ENCODE peak calls at places on chromosomes 3 and 15, in five cellular contexts. V is stomach, N is AG04449, U is GM12864, E is HCT116. W is an unnamed sample.

GRCh38 chr3:101803152-101803782 is 24.3 kb downstream of the NXPE3 start:
- DNase-seq in V (peak), N (no peak), U (peak), E (peak), W (no peak)

GRCh38 chr3:58102371-58102750 is 94.1 kb downstream of the FLNB start:
- DNase-seq in V (no peak), N (no peak), U (no peak), E (no peak), W (no peak)

GRCh38 chr3:127646501-127647046 is 17.6 kb downstream of the PODXL2 start:
- DNase-seq in V (no peak), N (no peak), U (no peak), E (no peak), W (no peak)

GRCh38 chr3:139425745-139426400 is 36.4 kb upstream of the COPB2 start:
- DNase-seq in V (no peak), N (no peak), U (no peak), E (no peak), W (no peak)

GRCh38 chr15:99721104-99721778 is 12.0 kb downstream of the LYSMD4 start:
- DNase-seq in V (no peak), N (no peak), U (no peak), E (no peak), W (no peak)

GRCh38 chr15:70089692-70089971 is 8.1 kb downstream of the TLE3 start:
- DNase-seq in V (no peak), N (no peak), U (no peak), E (no peak), W (no peak)

GRCh38 chr3:27561591-27561990 is 77.4 kb upstream of the SLC4A7 start:
- DNase-seq in V (no peak), N (no peak), U (no peak), E (no peak), W (no peak)

GRCh38 chr3:113147608-113148306 is 63.6 kb upstream of the BOC start:
- DNase-seq in V (no peak), N (no peak), U (no peak), E (no peak), W (no peak)

GRCh38 chr3:15241341-15241740 is 35.3 kb downstream of the CAPN7 start:
- DNase-seq in V (no peak), N (no peak), U (peak), E (peak), W (no peak)

GRCh38 chr3:54358327-54358726 is 236.0 kb downstream of the CACNA2D3 start:
- DNase-seq in V (no peak), N (no peak), U (no peak), E (no peak), W (no peak)

GRCh38 chr3:42898896-42899675 is 6.9 kb upstream of the ZNF662 start:
- DNase-seq in V (no peak), N (no peak), U (no peak), E (no peak), W (no peak)
- TF ChIP-seq CTCF in V (no peak), N (no peak), U (no peak), E (peak), W (peak)

GRCh38 chr3:18513091-18513490 is 88.0 kb upstream of the SATB1 start:
- DNase-seq in V (no peak), N (no peak), U (no peak), E (no peak), W (no peak)

GRCh38 chr3:18505056-18505455 is 79.9 kb upstream of the SATB1 start:
- DNase-seq in V (no peak), N (no peak), U (no peak), E (no peak), W (no peak)

GRCh38 chr3:18512007-18512406 is 86.9 kb upstream of the SATB1 start:
- DNase-seq in V (no peak), N (no peak), U (no peak), E (no peak), W (no peak)

GRCh38 chr3:18507333-18507732 is 82.2 kb upstream of the SATB1 start:
- DNase-seq in V (no peak), N (no peak), U (no peak), E (no peak), W (no peak)

DNA sequence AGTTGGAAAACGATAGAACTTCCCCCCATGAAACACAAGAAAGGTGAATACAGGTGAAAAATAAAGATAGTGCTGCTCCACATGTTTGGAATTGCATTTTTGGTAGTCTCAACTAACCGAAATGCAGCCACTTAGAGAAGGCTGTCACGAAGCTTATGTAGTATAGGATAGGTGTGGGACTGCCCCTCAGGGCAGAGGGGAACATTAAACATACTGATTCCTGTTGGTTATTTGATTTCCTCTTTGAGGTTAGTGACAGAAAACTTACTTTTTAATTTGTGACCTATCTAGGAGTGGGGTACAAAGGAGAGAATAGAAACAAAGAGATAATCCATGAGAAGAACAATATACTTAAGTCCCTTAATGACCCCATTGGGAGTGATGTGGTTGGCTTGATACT is 85.8 kb upstream of the SATB1 start:
- DNase-seq in V (no peak), N (no peak), U (no peak), E (no peak), W (no peak)
- H3K4me3 ChIP-seq in V (no peak), N (no peak), U (no peak), E (no peak), W (no peak)

GRCh38 chr15:83114305-83114704 is 6.9 kb downstream of the TM6SF1 start:
- DNase-seq in V (no peak), N (no peak), U (no peak), E (no peak), W (no peak)

GRCh38 chr15:83114856-83115255 is 7.4 kb downstream of the TM6SF1 start:
- DNase-seq in V (no peak), N (no peak), U (no peak), E (no peak), W (no peak)

GRCh38 chr15:83112233-83112958 is 5.0 kb downstream of the TM6SF1 start:
- DNase-seq in V (no peak), N (peak), U (no peak), E (no peak), W (no peak)

GRCh38 chr15:83112959-83113299 is 5.5 kb downstream of the TM6SF1 start:
- DNase-seq in V (no peak), N (no peak), U (no peak), E (no peak), W (no peak)

DNA sequence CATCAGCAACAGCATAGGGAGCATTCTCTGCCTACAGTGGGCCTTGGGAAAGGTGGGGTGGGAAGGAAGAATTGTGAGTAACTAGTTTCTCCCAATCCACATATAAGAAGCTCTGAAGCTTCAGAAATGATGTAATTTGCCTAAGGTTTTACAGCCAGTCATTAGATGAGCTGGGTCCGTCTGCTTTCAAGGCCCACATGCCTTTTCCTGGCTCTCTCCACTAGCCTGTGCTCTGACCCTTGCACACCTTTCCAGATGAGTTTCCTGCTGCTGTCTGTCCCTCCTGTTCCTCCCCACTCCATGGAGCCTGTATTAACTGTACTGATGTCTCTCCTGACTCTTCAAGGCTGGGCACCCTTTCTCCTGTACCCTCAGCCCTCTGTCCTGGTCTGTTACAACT is 6.4 kb downstream of the TM6SF1 start:
- DNase-seq in V (no peak), N (no peak), U (no peak), E (no peak), W (no peak)
- TF ChIP-seq CTCF in V (no peak), N (no peak), U (no peak), E (no peak), W (no peak)

GRCh38 chr15:39511000-39511914 is 69.6 kb upstream of the THBS1 start:
- DNase-seq in V (no peak), N (peak), U (no peak), E (peak), W (no peak)

GRCh38 chr15:39509941-39510845 is 70.7 kb upstream of the THBS1 start:
- DNase-seq in V (no peak), N (no peak), U (no peak), E (no peak), W (no peak)

GRCh38 chr15:39514933-39515332 is 65.9 kb upstream of the THBS1 start:
- DNase-seq in V (no peak), N (no peak), U (no peak), E (no peak), W (no peak)

GRCh38 chr15:39508536-39508935 is 72.3 kb upstream of the THBS1 start:
- DNase-seq in V (no peak), N (no peak), U (no peak), E (no peak), W (no peak)

DNA sequence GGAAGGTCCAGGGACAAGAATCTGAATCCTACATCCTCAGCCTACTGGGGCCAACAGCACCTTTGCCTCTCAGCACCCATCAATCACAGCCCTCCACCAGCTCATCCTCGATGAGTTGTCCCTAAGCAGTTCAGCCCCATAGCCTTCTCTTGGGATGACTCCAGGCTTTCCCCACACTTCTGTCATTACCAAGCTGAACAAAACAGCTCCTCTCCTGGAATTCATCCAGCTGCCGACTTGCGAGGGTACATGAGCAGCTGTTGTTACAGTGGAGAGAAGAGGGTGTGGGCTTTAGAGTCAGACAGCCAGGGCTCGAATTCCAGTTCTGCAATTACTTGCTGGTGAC is 69.0 kb upstream of the THBS1 start:
- DNase-seq in V (no peak), N (no peak), U (no peak), E (no peak), W (no peak)
- H3K4me3 ChIP-seq in V (no peak), N (peak), U (no peak), E (no peak), W (no peak)

GRCh38 chr3:162368377-162368776 is 871.8 kb downstream of the OTOL1 start:
- DNase-seq in V (no peak), N (no peak), U (no peak), E (no peak), W (no peak)
- TF ChIP-seq CTCF in V (no peak), N (no peak), U (no peak), E (no peak), W (no peak)

GRCh38 chr15:35060591-35060990 is 24.5 kb downstream of the NANOGP8 start:
- DNase-seq in V (no peak), N (no peak), U (no peak), E (no peak), W (no peak)
- H3K4me3 ChIP-seq in V (no peak), N (no peak), U (no peak), E (no peak), W (no peak)

DNA sequence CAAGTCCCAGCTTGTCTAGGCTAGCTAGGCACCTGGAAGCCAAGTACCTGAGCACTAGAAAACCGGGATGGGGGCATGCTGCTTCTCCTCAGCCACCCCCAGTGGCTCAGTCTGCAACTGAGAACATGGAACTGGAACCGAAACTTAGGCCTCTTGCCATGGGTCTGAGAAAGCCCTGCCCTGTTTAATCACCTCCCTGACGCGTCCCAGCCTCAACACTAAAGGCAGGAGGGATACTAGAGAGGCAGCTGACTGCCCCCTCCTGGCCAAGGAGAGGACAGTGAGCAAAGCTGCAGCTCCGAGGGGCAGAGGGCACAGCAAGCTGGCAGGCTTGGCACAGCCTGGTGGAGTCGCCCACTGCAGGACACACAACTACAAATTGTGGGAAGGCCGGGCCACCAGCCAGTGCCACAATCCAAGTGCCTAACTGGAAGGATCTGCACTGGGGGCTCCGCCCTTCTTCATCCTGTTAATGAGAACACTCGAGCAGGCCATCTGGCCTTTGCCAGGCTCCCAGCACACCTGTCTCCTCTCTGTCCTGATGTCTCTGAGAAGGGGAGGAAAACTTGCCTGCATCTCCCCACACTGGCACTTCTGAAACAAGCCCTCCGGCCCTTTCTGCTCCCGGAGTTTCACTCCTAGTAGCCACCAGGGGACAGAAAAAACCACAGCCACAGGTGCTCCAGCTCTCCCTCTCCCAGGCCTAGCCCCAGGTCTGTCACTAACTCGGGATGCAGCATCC is 53.7 kb downstream of the BDH1 start:
- DNase-seq in V (peak), N (no peak), U (peak), E (no peak), W (no peak)
- TF ChIP-seq CTCF in V (no peak), N (peak), U (peak), E (peak), W (peak)

DNA sequence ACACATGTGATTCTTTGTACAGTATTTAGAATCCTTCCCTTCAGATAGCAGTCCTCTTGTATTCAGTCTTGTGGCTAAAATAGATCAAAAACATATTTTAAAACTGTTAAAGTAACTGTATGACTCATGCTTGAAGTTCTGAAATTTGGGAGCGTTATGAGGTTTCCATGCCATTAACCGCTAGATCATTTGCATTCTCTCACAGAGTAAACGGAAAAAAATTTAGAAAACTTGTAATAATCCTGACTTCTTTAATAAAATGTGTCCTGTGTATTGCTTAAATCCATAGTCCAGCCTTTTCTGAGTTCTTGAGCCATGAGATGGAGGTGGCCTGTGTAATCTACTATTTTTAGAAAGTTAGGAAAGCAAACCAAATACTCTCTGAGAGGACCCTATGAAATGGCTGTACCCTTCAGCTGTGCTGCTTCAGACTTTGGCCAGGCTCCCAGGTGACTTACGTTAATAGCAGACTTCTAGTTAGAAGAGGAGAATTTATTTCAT is 33.8 kb downstream of the MBNL1 start:
- DNase-seq in V (no peak), N (peak), U (no peak), E (no peak), W (no peak)
- H3K4me3 ChIP-seq in V (peak), N (no peak), U (no peak), E (no peak), W (peak)